ENCODE peak calls at places on chromosomes 13 and 19, in six cellular contexts. T, W, G, P, V and A are unnamed samples.
A peak's percentile ranks its signal among the peaks of the same experiment; 100 is the strongest.

GRCh38 chr19:1942078-1942933 is 1.3 kb downstream of the CSNK1G2 start:
- DNase-seq in P (peak; percentile 86), V (peak; percentile 91), G (peak; percentile 75), T (peak; percentile 88), W (peak; percentile 91), A (peak; percentile 90)

GRCh38 chr19:55418185-55418584 is 10.6 kb upstream of the UBE2S start:
- DNase-seq in P (peak; percentile 64), W (peak; percentile 39), V (no peak), T (no peak), G (peak; percentile 57), A (no peak)

GRCh38 chr13:43110036-43110435 is 86.7 kb downstream of the DNAJC15 start:
- DNase-seq in G (no peak), W (no peak), P (no peak), V (no peak), T (no peak), A (no peak)

GRCh38 chr13:24668955-24669354 is 11.3 kb upstream of the ATP12A start:
- DNase-seq in T (no peak), G (no peak), W (peak; percentile 81), V (no peak), P (peak; percentile 89), A (no peak)

GRCh38 chr13:59490651-59491050 is 673.1 kb downstream of the DIAPH3 start:
- DNase-seq in G (no peak), T (no peak), V (no peak), P (no peak), W (no peak), A (no peak)

GRCh38 chr19:46925548-46925950 is 64.8 kb downstream of the ARHGAP35 start:
- DNase-seq in T (no peak), V (no peak), W (no peak), G (peak; percentile 30), P (peak; percentile 51), A (no peak)

GRCh38 chr13:20703785-20704458 is 423 bp downstream of the IL17D start:
- DNase-seq in W (peak; percentile 88), G (peak; percentile 84), T (peak; percentile 88), V (no peak), P (peak; percentile 87), A (no peak)

GRCh38 chr13:48531416-48532145 is 1.3 kb downstream of the RCBTB2 start:
- DNase-seq in P (no peak), T (no peak), G (no peak), V (no peak), W (no peak), A (no peak)

GRCh38 chr13:113077566-113077952 is 28.0 kb upstream of the F7 start:
- DNase-seq in V (no peak), G (no peak), T (peak; percentile 43), W (no peak), P (no peak), A (no peak)

GRCh38 chr19:42528354-42529247 is at the start of gene CEACAM1:
- DNase-seq in W (peak; percentile 80), V (no peak), T (no peak), G (peak; percentile 79), P (peak; percentile 84), A (no peak)

GRCh38 chr19:56117889-56118288 is 3.2 kb downstream of the ZNF787 start:
- DNase-seq in V (no peak), G (no peak), T (no peak), W (no peak), P (no peak), A (no peak)

GRCh38 chr19:29263305-29264080 is 50.5 kb upstream of the UQCRFS1 start:
- DNase-seq in T (no peak), V (no peak), G (peak; percentile 47), P (peak; percentile 34), W (no peak), A (peak; percentile 49)

GRCh38 chr13:113765241-113765910 is 6.3 kb downstream of the TMEM255B start:
- DNase-seq in G (no peak), P (no peak), W (no peak), T (peak; percentile 28), V (peak; percentile 63), A (no peak)

GRCh38 chr19:13058951-13059660 is 43.6 kb downstream of the LYL1 start:
- DNase-seq in V (no peak), T (no peak), W (no peak), P (no peak), G (no peak), A (no peak)

GRCh38 chr19:13063461-13064091 is 39.1 kb downstream of the LYL1 start:
- DNase-seq in P (no peak), G (no peak), W (no peak), T (no peak), V (no peak), A (no peak)

GRCh38 chr19:13062317-13062716 is 40.3 kb downstream of the LYL1 start:
- DNase-seq in G (no peak), P (no peak), T (no peak), W (no peak), V (no peak), A (no peak)

GRCh38 chr19:13060233-13060963 is 42.3 kb downstream of the LYL1 start:
- DNase-seq in T (no peak), G (no peak), P (peak; percentile 35), V (no peak), W (peak; percentile 48), A (no peak)

GRCh38 chr19:13060964-13061927 is 41.4 kb downstream of the LYL1 start:
- DNase-seq in P (peak; percentile 91), G (peak; percentile 87), W (peak; percentile 83), V (peak; percentile 88), T (peak; percentile 92), A (no peak)
- H3K4me3 ChIP-seq in P (peak overlapping the region; percentile 18), G (peak overlapping the region; percentile 47), W (peak overlapping the region; percentile 49), V (peak overlapping the region; percentile 53), T (peak overlapping the region; percentile 42), A (peak overlapping the region; percentile 36)

GRCh38 chr19:45608948-45609347 is 6.9 kb upstream of the GPR4 start:
- DNase-seq in T (no peak), P (no peak), G (no peak), W (no peak), V (no peak), A (no peak)

GRCh38 chr19:45616709-45617027 is 14.7 kb upstream of the GPR4 start:
- DNase-seq in V (no peak), P (no peak), G (no peak), T (no peak), W (no peak), A (no peak)

GRCh38 chr19:45615795-45616708 is 14.0 kb upstream of the GPR4 start:
- DNase-seq in W (peak; percentile 79), T (peak; percentile 86), G (peak; percentile 88), V (peak; percentile 87), P (peak; percentile 94), A (no peak)

GRCh38 chr19:45613926-45614725 is 12.1 kb upstream of the GPR4 start:
- DNase-seq in G (peak; percentile 31), P (peak; percentile 73), T (no peak), V (no peak), W (no peak), A (no peak)
- TF ChIP-seq POLR2AphosphoS5 in G (no peak), P (peak; percentile 90), T (no peak), V (no peak), W (no peak), A (peak; percentile 79)

GRCh38 chr13:100306042-100306441 is 217.1 kb downstream of the PCCA start:
- DNase-seq in T (no peak), G (no peak), W (no peak), V (no peak), P (no peak), A (no peak)

GRCh38 chr13:100305398-100305797 is 216.5 kb downstream of the PCCA start:
- DNase-seq in G (no peak), P (no peak), V (no peak), T (no peak), W (no peak), A (no peak)

GRCh38 chr13:100302391-100302790 is 213.5 kb downstream of the PCCA start:
- DNase-seq in G (no peak), T (no peak), W (no peak), P (no peak), V (no peak), A (no peak)

GRCh38 chr13:100306444-100306999 is 217.6 kb downstream of the PCCA start:
- DNase-seq in T (no peak), G (no peak), P (no peak), W (no peak), V (no peak), A (no peak)

DNA sequence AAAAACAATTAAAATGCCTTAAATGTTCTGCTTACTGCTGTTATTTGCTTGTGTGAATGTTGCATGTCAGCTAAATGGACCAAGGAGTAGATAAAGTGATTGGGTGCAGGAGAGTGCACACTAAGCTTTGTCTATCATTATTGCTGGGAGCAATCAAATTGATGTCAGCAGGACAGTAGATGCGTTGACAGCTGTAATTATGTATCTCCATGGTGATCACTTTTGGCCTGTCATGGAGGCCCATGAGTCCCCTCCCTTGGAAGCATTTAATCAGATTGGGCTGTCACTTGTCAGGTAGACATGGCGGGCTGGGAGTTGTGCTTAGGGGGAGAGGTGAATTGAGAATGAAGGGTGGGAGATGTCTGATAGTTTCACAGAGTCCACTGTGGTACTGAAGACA is 215.3 kb downstream of the PCCA start:
- DNase-seq in T (no peak), W (no peak), G (no peak), P (no peak), V (no peak), A (no peak)
- TF ChIP-seq POLR2A in T (no peak), W (no peak), G (no peak), P (no peak), V (no peak), A (no peak)

DNA sequence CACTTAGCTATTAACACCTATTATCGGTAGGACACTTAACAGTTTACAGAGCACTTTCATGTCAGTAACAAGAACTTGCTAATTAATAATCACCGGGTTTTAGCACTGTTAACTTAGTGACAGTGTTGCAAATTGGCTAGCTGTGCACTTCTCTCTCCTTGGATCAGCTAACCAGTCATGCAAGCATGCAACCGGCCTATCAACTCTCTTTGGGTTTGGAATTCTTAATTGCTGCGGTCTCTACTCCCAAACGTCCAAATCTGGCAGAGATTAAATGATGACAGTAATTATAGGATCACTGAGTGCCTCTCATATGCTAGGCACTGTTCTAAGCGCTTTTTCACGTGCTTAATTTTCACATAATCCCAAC is 1.2 kb downstream of the EPS15L1 start:
- DNase-seq in P (no peak), G (no peak), T (no peak), V (no peak), W (no peak), A (no peak)
- H3K4me3 ChIP-seq in P (no peak overlapping the region), G (peak overlapping the region; percentile 99), T (peak overlapping the region; percentile 99), V (peak overlapping the region; percentile 99), W (peak overlapping the region; percentile 99), A (peak overlapping the region; percentile 88)

DNA sequence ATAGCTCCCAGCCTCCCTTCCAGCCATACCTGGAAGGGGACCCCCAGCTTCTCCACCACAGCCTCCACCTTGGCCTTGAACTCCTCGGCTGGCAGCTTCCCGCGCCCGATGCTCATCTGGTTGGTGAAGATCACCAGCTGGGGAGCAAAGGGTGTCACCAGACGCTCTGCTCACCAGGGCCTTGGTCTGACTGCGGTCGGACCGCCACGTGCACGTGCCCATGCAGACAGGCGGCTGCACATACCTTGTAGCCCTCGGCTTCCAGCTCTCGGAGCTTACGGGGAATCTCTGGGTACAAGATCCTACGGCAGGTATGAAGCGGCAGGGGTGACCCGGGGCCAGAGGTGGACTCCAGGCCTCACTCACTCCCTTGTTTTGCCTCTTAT is 3.4 kb downstream of the PNKP start:
- DNase-seq in W (no peak), G (no peak), P (no peak), T (peak; percentile 64), V (no peak), A (no peak)
- TF ChIP-seq POLR2AphosphoS5 in W (no peak), G (no peak), P (no peak), T (no peak), V (no peak), A (no peak)